ENCODE peak calls at places on chromosomes 3 and 15, in four cellular contexts. F is heart right ventricle, X is AG04450, B is SJSA1. R is an unnamed sample.

GRCh38 chr3:122533931-122534334 is 19.2 kb upstream of the KPNA1 start:
- DNase-seq in F (no peak), X (peak), B (peak), R (peak)

GRCh38 chr3:72997421-72997961 is 880 bp downstream of the PPP4R2 start:
- DNase-seq in F (no peak), X (no peak), B (no peak), R (peak)

GRCh38 chr3:43183456-43183855 is 77.6 kb upstream of the POMGNT2 start:
- DNase-seq in F (no peak), B (no peak), X (no peak), R (no peak)

GRCh38 chr15:36977620-36978610 is 122.4 kb downstream of the MEIS2 start:
- DNase-seq in F (no peak), X (no peak), B (no peak), R (no peak)

GRCh38 chr3:79968418-79968817 is 200.6 kb upstream of the ROBO1 start:
- DNase-seq in B (no peak), F (no peak), X (no peak), R (no peak)

GRCh38 chr15:76625267-76625666 is 279.9 kb downstream of the SCAPER start:
- DNase-seq in B (no peak), F (no peak), X (no peak), R (no peak)

GRCh38 chr3:26623409-26624208 is 1.0 kb downstream of the LRRC3B start:
- DNase-seq in B (no peak), X (no peak), F (no peak), R (no peak)

GRCh38 chr3:134838599-134838998 is 43.5 kb downstream of the EPHB1 start:
- DNase-seq in F (no peak), B (no peak), X (no peak), R (no peak)

GRCh38 chr3:130857336-130858026 is 36.4 kb upstream of the ATP2C1 start:
- DNase-seq in X (no peak), B (no peak), F (no peak), R (no peak)

GRCh38 chr3:144104679-144105078 is 133.1 kb downstream of the DIPK2A start:
- DNase-seq in X (no peak), F (no peak), B (no peak), R (no peak)

GRCh38 chr3:195179782-195180489 is 91.0 kb downstream of the XXYLT1 start:
- DNase-seq in F (peak), X (no peak), B (no peak), R (no peak)

GRCh38 chr3:179933872-179934271 is 102.9 kb downstream of the PEX5L start:
- DNase-seq in X (no peak), F (no peak), B (no peak), R (no peak)

GRCh38 chr3:10534066-10534465 is 28.7 kb upstream of the ATP2B2 start:
- DNase-seq in B (no peak), X (no peak), F (no peak), R (no peak)

GRCh38 chr15:75178171-75178937 is 23.3 kb upstream of the C15orf39 start:
- DNase-seq in B (peak), X (no peak), F (peak), R (no peak)

GRCh38 chr15:24146251-24146650 is 459.1 kb upstream of the NDN start:
- DNase-seq in X (no peak), F (no peak), B (no peak), R (no peak)

GRCh38 chr3:70072180-70072579 is 72.6 kb downstream of the SAMMSON start:
- DNase-seq in B (no peak), F (no peak), X (no peak), R (no peak)

GRCh38 chr15:40582726-40583246 is 11.3 kb upstream of the KNL1 start:
- DNase-seq in X (no peak), B (no peak), F (no peak), R (no peak)

GRCh38 chr15:63029701-63030100 is 12.8 kb upstream of the TPM1 start:
- DNase-seq in X (no peak), B (no peak), F (no peak), R (no peak)

GRCh38 chr3:29805757-29806156 is 524.9 kb downstream of the RBMS3 start:
- DNase-seq in X (no peak), F (no peak), B (no peak), R (no peak)

GRCh38 chr3:158732856-158733200 is 571 bp upstream of the RARRES1 start:
- DNase-seq in X (no peak), F (no peak), B (no peak), R (no peak)

GRCh38 chr3:72050048-72050632 is 265.2 kb upstream of the PROK2 start:
- DNase-seq in F (no peak), B (no peak), X (no peak), R (no peak)

GRCh38 chr15:45719490-45719889 is 84.7 kb downstream of the SQOR start:
- DNase-seq in X (no peak), F (no peak), B (no peak), R (no peak)

GRCh38 chr3:37183375-37183831 is 9.0 kb upstream of the LRRFIP2 start:
- DNase-seq in B (peak), X (peak), F (no peak), R (no peak)

GRCh38 chr3:908839-909238 is 184.0 kb upstream of the CNTN6 start:
- DNase-seq in F (no peak), B (no peak), X (no peak), R (no peak)

GRCh38 chr15:75663931-75664421 is 16.3 kb downstream of the SNX33 start:
- DNase-seq in F (no peak), B (no peak), X (no peak), R (no peak)

GRCh38 chr3:72303926-72304325 is 519.0 kb upstream of the PROK2 start:
- DNase-seq in X (no peak), F (no peak), B (no peak), R (no peak)

GRCh38 chr3:173938159-173938558 is 540.6 kb downstream of the NLGN1 start:
- DNase-seq in F (no peak), B (no peak), X (no peak), R (no peak)

GRCh38 chr3:36595531-36595930 is 168.8 kb downstream of the DCLK3 start:
- DNase-seq in X (no peak), B (no peak), F (no peak), R (no peak)

GRCh38 chr3:73786346-73786807 is 161.6 kb upstream of the PDZRN3 start:
- DNase-seq in B (peak), X (peak), F (no peak), R (no peak)

GRCh38 chr3:179732661-179733348 is 80.0 kb downstream of the USP13 start:
- DNase-seq in F (peak), B (no peak), X (no peak), R (no peak)

GRCh38 chr15:62549345-62549970 is 384.4 kb upstream of the C2CD4B start:
- DNase-seq in B (peak), X (no peak), F (no peak), R (no peak)

GRCh38 chr3:177514341-177515193 is 317.3 kb upstream of the TBL1XR1 start:
- DNase-seq in F (no peak), B (no peak), X (no peak), R (no peak)

GRCh38 chr15:75156306-75157215 is 45.1 kb upstream of the C15orf39 start:
- DNase-seq in B (no peak), F (no peak), X (no peak), R (no peak)

GRCh38 chr15:42919308-42919707 is 1.3 kb downstream of the TTBK2 start:
- DNase-seq in X (no peak), B (no peak), F (no peak), R (no peak)

GRCh38 chr15:76898102-76898501 is 7.0 kb downstream of the SCAPER start:
- DNase-seq in B (no peak), X (no peak), F (no peak), R (no peak)